ENCODE peak calls at places on chromosomes 7 and 10, in five cellular contexts. F, I, Q, R and E are unnamed samples.

GRCh38 chr10:112650588-112651030 is 203.6 kb downstream of the VTI1A start:
- DNase-seq in F (no peak), I (no peak), Q (peak; percentile 66), R (no peak), E (no peak)

GRCh38 chr10:69742928-69743602 is 58.6 kb upstream of the COL13A1 start:
- DNase-seq in F (no peak), I (peak; percentile 67), Q (peak; percentile 59), R (no peak), E (no peak)

GRCh38 chr7:87875151-87876039 is 765 bp downstream of the SLC25A40 start:
- DNase-seq in F (no peak), I (no peak), Q (no peak), R (peak; percentile 5), E (no peak)

GRCh38 chr10:115944538-115944937 is 328.5 kb downstream of the GFRA1 start:
- DNase-seq in F (no peak), I (no peak), Q (no peak), R (no peak), E (no peak)

GRCh38 chr7:158240801-158241200 is 346.8 kb downstream of the PTPRN2 start:
- DNase-seq in F (no peak), I (no peak), Q (no peak), R (no peak), E (no peak)

GRCh38 chr7:80392229-80393169 is 119.4 kb downstream of the GNAT3 start:
- DNase-seq in F (no peak), I (no peak), Q (peak; percentile 71), R (no peak), E (no peak)

GRCh38 chr7:149733131-149733531 is 40.3 kb downstream of the ZNF467 start:
- DNase-seq in F (no peak), I (no peak), Q (no peak), R (no peak), E (no peak)

GRCh38 chr10:73744690-73744994 is 470 bp downstream of the SEC24C start:
- DNase-seq in F (no peak), I (peak; percentile 51), Q (peak; percentile 61), R (peak; percentile 32), E (no peak)

GRCh38 chr10:89458289-89458688 is 43.9 kb downstream of the IFIT5 start:
- DNase-seq in F (no peak), I (no peak), Q (peak; percentile 80), R (no peak), E (no peak)

GRCh38 chr10:110553905-110554304 is 13.6 kb upstream of the SMC3 start:
- DNase-seq in F (no peak), I (no peak), Q (no peak), R (no peak), E (no peak)

GRCh38 chr7:158495780-158496179 is 91.8 kb downstream of the PTPRN2 start:
- DNase-seq in F (no peak), I (peak; percentile 56), Q (no peak), R (no peak), E (no peak)

GRCh38 chr7:5345171-5345570 is 62.4 kb downstream of the SLC29A4 start:
- DNase-seq in F (no peak), I (no peak), Q (no peak), R (no peak), E (no peak)

GRCh38 chr7:37074370-37074769 is 350.1 kb upstream of the AOAH start:
- DNase-seq in F (no peak), I (no peak), Q (no peak), R (no peak), E (no peak)

GRCh38 chr7:123712619-123713018 is 36.2 kb downstream of the WASL start:
- DNase-seq in F (no peak), I (no peak), Q (peak; percentile 70), R (no peak), E (no peak)

GRCh38 chr7:154927624-154928125 is 75.2 kb downstream of the PAXIP1 start:
- DNase-seq in F (peak; percentile 35), I (peak; percentile 72), Q (peak; percentile 95), R (peak; percentile 98), E (peak; percentile 73)

GRCh38 chr7:139328375-139328774 is 12.8 kb upstream of the FMC1 start:
- DNase-seq in F (no peak), I (no peak), Q (peak; percentile 78), R (no peak), E (no peak)

GRCh38 chr7:27585781-27586447 is 76.8 kb downstream of the HIBADH start:
- DNase-seq in F (no peak), I (no peak), Q (peak; percentile 75), R (no peak), E (no peak)

GRCh38 chr10:43225787-43226153 is 41.1 kb downstream of the RASGEF1A start:
- DNase-seq in F (no peak), I (peak; percentile 3), Q (no peak), R (no peak), E (no peak)

GRCh38 chr7:43396193-43396747 is 186.6 kb upstream of the STK17A start:
- DNase-seq in F (no peak), I (no peak), Q (no peak), R (no peak), E (no peak)

GRCh38 chr10:60989400-60989876 is 45.5 kb upstream of the RHOBTB1 start:
- DNase-seq in F (peak; percentile 13), I (no peak), Q (no peak), R (no peak), E (no peak)

GRCh38 chr7:29563590-29564454 is at the start of gene PRR15:
- DNase-seq in F (no peak), I (no peak), Q (peak; percentile 52), R (no peak), E (peak; percentile 21)

GRCh38 chr7:137655804-137656203 is 191.0 kb downstream of the DGKI start:
- DNase-seq in F (no peak), I (no peak), Q (no peak), R (no peak), E (no peak)

GRCh38 chr10:113060221-113061053 is 110.4 kb downstream of the TCF7L2 start:
- DNase-seq in F (no peak), I (no peak), Q (peak; percentile 36), R (peak; percentile 56), E (no peak)

GRCh38 chr10:74480778-74481177 is 329.8 kb downstream of the ADK start:
- DNase-seq in F (no peak), I (no peak), Q (no peak), R (no peak), E (no peak)

GRCh38 chr7:128794020-128794419 is 2.3 kb downstream of the CCDC136 start:
- DNase-seq in F (no peak), I (no peak), Q (no peak), R (no peak), E (no peak)
- TF ChIP-seq CTCF in F (peak; percentile 47), I (peak; percentile 50), Q (no peak), R (no peak), E (no peak)

GRCh38 chr10:124745257-124745656 is 1.1 kb upstream of the FAM53B start:
- DNase-seq in F (no peak), I (no peak), Q (no peak), R (no peak), E (no peak)
- H3K4me3 ChIP-seq in F (no peak overlapping the region), I (no peak overlapping the region), Q (no peak overlapping the region), R (no peak overlapping the region), E (no peak overlapping the region)

GRCh38 chr10:21171197-21171935 is 274.3 kb upstream of the NEBL start:
- DNase-seq in F (no peak), I (no peak), Q (no peak), R (no peak), E (no peak)
- TF ChIP-seq CTCF in F (peak; percentile 26), I (no peak), Q (peak; percentile 36), R (peak; percentile 10), E (peak; percentile 15)

DNA sequence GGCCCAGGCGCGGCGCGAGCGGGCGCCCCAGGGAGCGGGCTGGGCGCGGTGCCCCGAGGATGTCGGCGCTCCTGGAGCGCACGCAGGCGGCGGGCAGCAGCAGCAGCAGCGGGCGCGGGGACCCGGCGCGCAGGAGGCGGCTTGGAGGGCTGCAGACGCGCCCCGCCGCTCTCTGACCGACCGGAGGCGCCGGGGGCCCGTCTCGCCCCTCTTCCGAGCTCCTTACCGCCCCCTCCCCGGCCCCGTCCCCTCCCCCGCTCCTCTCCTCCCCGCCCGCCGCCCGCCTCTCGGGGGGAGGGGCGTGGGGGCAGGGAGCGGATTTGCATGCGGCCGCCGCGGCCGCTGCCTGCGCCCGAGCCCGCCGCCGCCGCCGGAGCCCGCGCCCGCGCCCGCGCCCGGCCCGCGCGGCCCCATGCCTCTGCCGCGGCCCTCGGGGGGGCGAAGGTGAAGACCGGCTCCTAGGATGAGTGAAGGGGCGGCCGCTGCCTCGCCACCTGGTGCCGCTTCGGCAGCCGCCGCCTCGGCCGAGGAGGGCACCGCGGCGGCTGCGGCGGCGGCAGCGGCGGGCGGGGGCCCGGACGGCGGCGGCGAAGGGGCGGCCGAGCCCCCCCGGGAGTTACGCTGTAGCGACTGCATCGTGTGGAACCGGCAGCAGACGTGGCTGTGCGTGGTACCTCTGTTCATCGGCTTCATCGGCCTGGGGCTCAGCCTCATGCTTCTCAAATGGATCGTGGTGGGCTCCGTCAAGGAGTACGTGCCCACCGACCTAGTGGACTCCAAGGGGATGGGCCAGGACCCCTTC is at the start of gene NRG3:
- DNase-seq in F (peak; percentile 5), I (peak; percentile 26), Q (no peak), R (no peak), E (no peak)
- H3K4me3 ChIP-seq in F (no peak within 1 kb of the TSS), I (peak within 1 kb of the TSS; percentile 46), Q (peak within 1 kb of the TSS; percentile 50), R (no peak within 1 kb of the TSS), E (peak within 1 kb of the TSS; percentile 46)